ENCODE peak calls at places on chromosomes 7 and 10, in nine cellular contexts. One of them, this sample, is unnamed.
A peak's percentile ranks its signal among the peaks of the same experiment; 100 is the strongest.

GRCh38 chr7:55100172-55100961 is 81.5 kb downstream of the EGFR start:
- DNase-seq in fibroblast of lung: no peak
- DNase-seq in stomach: peak; percentile 83
- DNase-seq in PC-3: no peak
- DNase-seq in HCT116: no peak
- DNase-seq in iPS DF 6.9: no peak
- DNase-seq in MM.1S: no peak
- DNase-seq in osteoblast: no peak
- DNase-seq in endodermal cell: no peak
- DNase-seq in this sample: no peak

GRCh38 chr10:73744690-73744994 is 470 bp downstream of the SEC24C start:
- DNase-seq in osteoblast: peak; percentile 84
- DNase-seq in PC-3: peak; percentile 82
- DNase-seq in HCT116: no peak
- DNase-seq in endodermal cell: no peak
- DNase-seq in iPS DF 6.9: no peak
- DNase-seq in MM.1S: peak; percentile 58
- DNase-seq in fibroblast of lung: peak; percentile 64
- DNase-seq in stomach: peak; percentile 58
- DNase-seq in this sample: peak; percentile 69

GRCh38 chr10:103772096-103772845 is 83.1 kb downstream of the SH3PXD2A start:
- DNase-seq in osteoblast: peak; percentile 96
- DNase-seq in iPS DF 6.9: no peak
- DNase-seq in PC-3: peak; percentile 56
- DNase-seq in MM.1S: peak; percentile 84
- DNase-seq in HCT116: peak; percentile 62
- DNase-seq in fibroblast of lung: peak; percentile 96
- DNase-seq in endodermal cell: peak; percentile 95
- DNase-seq in stomach: peak; percentile 75
- DNase-seq in this sample: peak; percentile 74

GRCh38 chr10:23196201-23196600 is 4.1 kb downstream of the PTF1A start:
- DNase-seq in osteoblast: peak; percentile 51
- DNase-seq in endodermal cell: no peak
- DNase-seq in stomach: no peak
- DNase-seq in iPS DF 6.9: no peak
- DNase-seq in PC-3: no peak
- DNase-seq in HCT116: no peak
- DNase-seq in MM.1S: no peak
- DNase-seq in fibroblast of lung: no peak
- DNase-seq in this sample: no peak

GRCh38 chr7:66837007-66837406 is 84.0 kb upstream of the TMEM248 start:
- DNase-seq in fibroblast of lung: no peak
- DNase-seq in MM.1S: peak; percentile 66
- DNase-seq in iPS DF 6.9: peak; percentile 68
- DNase-seq in endodermal cell: peak; percentile 88
- DNase-seq in stomach: peak; percentile 46
- DNase-seq in PC-3: peak; percentile 75
- DNase-seq in HCT116: peak; percentile 26
- DNase-seq in osteoblast: no peak
- DNase-seq in this sample: no peak

GRCh38 chr10:3803295-3803883 is 18.4 kb upstream of the KLF6 start:
- DNase-seq in MM.1S: no peak
- DNase-seq in HCT116: no peak
- DNase-seq in PC-3: peak; percentile 23
- DNase-seq in iPS DF 6.9: no peak
- DNase-seq in endodermal cell: no peak
- DNase-seq in stomach: no peak
- DNase-seq in fibroblast of lung: peak; percentile 35
- DNase-seq in osteoblast: no peak
- DNase-seq in this sample: no peak

GRCh38 chr7:83517026-83517700 is 131.8 kb downstream of the SEMA3E start:
- DNase-seq in PC-3: no peak
- DNase-seq in stomach: no peak
- DNase-seq in HCT116: no peak
- DNase-seq in endodermal cell: no peak
- DNase-seq in osteoblast: no peak
- DNase-seq in fibroblast of lung: no peak
- DNase-seq in iPS DF 6.9: no peak
- DNase-seq in MM.1S: no peak
- DNase-seq in this sample: no peak

GRCh38 chr7:116588641-116589594 is 64.1 kb downstream of the CAV1 start:
- DNase-seq in HCT116: peak; percentile 44
- DNase-seq in PC-3: peak; percentile 88
- DNase-seq in endodermal cell: no peak
- DNase-seq in iPS DF 6.9: no peak
- DNase-seq in MM.1S: peak; percentile 86
- DNase-seq in osteoblast: no peak
- DNase-seq in fibroblast of lung: peak; percentile 66
- DNase-seq in stomach: no peak
- DNase-seq in this sample: peak; percentile 62

GRCh38 chr7:50363327-50364060 is 59.0 kb downstream of the IKZF1 start:
- DNase-seq in HCT116: no peak
- DNase-seq in MM.1S: no peak
- DNase-seq in fibroblast of lung: no peak
- DNase-seq in osteoblast: no peak
- DNase-seq in stomach: no peak
- DNase-seq in PC-3: no peak
- DNase-seq in iPS DF 6.9: no peak
- DNase-seq in endodermal cell: no peak
- DNase-seq in this sample: no peak

GRCh38 chr10:130040351-130040750 is 70.3 kb downstream of the C10orf143 start:
- DNase-seq in HCT116: no peak
- DNase-seq in osteoblast: peak; percentile 79
- DNase-seq in PC-3: no peak
- DNase-seq in iPS DF 6.9: no peak
- DNase-seq in stomach: no peak
- DNase-seq in fibroblast of lung: no peak
- DNase-seq in endodermal cell: peak; percentile 29
- DNase-seq in MM.1S: no peak
- DNase-seq in this sample: no peak

GRCh38 chr7:111960909-111961440 is 245.2 kb downstream of the DOCK4 start:
- DNase-seq in PC-3: no peak
- DNase-seq in endodermal cell: no peak
- DNase-seq in fibroblast of lung: no peak
- DNase-seq in stomach: no peak
- DNase-seq in iPS DF 6.9: no peak
- DNase-seq in HCT116: no peak
- DNase-seq in MM.1S: no peak
- DNase-seq in osteoblast: no peak
- DNase-seq in this sample: no peak

GRCh38 chr7:105454921-105455320 is 66.2 kb upstream of the SRPK2 start:
- DNase-seq in MM.1S: no peak
- DNase-seq in HCT116: no peak
- DNase-seq in iPS DF 6.9: no peak
- DNase-seq in PC-3: no peak
- DNase-seq in osteoblast: no peak
- DNase-seq in stomach: no peak
- DNase-seq in endodermal cell: no peak
- DNase-seq in fibroblast of lung: peak; percentile 15
- DNase-seq in this sample: peak; percentile 15

GRCh38 chr10:119022846-119023552 is 6.5 kb upstream of the NANOS1 start:
- DNase-seq in osteoblast: peak; percentile 93
- DNase-seq in MM.1S: no peak
- DNase-seq in endodermal cell: peak; percentile 91
- DNase-seq in stomach: no peak
- DNase-seq in iPS DF 6.9: no peak
- DNase-seq in PC-3: peak; percentile 82
- DNase-seq in fibroblast of lung: peak; percentile 69
- DNase-seq in HCT116: no peak
- DNase-seq in this sample: peak; percentile 85

GRCh38 chr10:86215712-86216111 is 150.9 kb downstream of the GRID1 start:
- DNase-seq in PC-3: no peak
- DNase-seq in fibroblast of lung: no peak
- DNase-seq in endodermal cell: no peak
- DNase-seq in HCT116: no peak
- DNase-seq in stomach: no peak
- DNase-seq in osteoblast: no peak
- DNase-seq in iPS DF 6.9: no peak
- DNase-seq in MM.1S: no peak
- DNase-seq in this sample: no peak

GRCh38 chr7:95886501-95887090 is 114.2 kb downstream of the DYNC1I1 start:
- DNase-seq in HCT116: no peak
- DNase-seq in endodermal cell: no peak
- DNase-seq in osteoblast: no peak
- DNase-seq in PC-3: peak; percentile 35
- DNase-seq in fibroblast of lung: peak; percentile 14
- DNase-seq in iPS DF 6.9: no peak
- DNase-seq in MM.1S: no peak
- DNase-seq in stomach: no peak
- DNase-seq in this sample: no peak

GRCh38 chr7:153190452-153190851 is 430.9 kb downstream of the ACTR3B start:
- DNase-seq in endodermal cell: peak; percentile 82
- DNase-seq in osteoblast: no peak
- DNase-seq in MM.1S: peak; percentile 30
- DNase-seq in fibroblast of lung: no peak
- DNase-seq in iPS DF 6.9: peak; percentile 41
- DNase-seq in HCT116: peak; percentile 23
- DNase-seq in PC-3: no peak
- DNase-seq in stomach: no peak
- DNase-seq in this sample: no peak

GRCh38 chr10:121553455-121553854 is 44.8 kb downstream of the FGFR2 start:
- DNase-seq in endodermal cell: no peak
- DNase-seq in PC-3: no peak
- DNase-seq in stomach: no peak
- DNase-seq in iPS DF 6.9: no peak
- DNase-seq in osteoblast: no peak
- DNase-seq in HCT116: no peak
- DNase-seq in fibroblast of lung: no peak
- DNase-seq in MM.1S: no peak
- DNase-seq in this sample: no peak

GRCh38 chr7:142176901-142177300 is 65.4 kb downstream of the MGAM2 start:
- DNase-seq in osteoblast: peak; percentile 60
- DNase-seq in PC-3: no peak
- DNase-seq in endodermal cell: no peak
- DNase-seq in iPS DF 6.9: no peak
- DNase-seq in HCT116: no peak
- DNase-seq in MM.1S: no peak
- DNase-seq in fibroblast of lung: no peak
- DNase-seq in stomach: no peak
- DNase-seq in this sample: no peak

GRCh38 chr7:117949232-117949631 is 76.0 kb upstream of the CTTNBP2 start:
- DNase-seq in stomach: no peak
- DNase-seq in HCT116: no peak
- DNase-seq in MM.1S: no peak
- DNase-seq in fibroblast of lung: peak; percentile 17
- DNase-seq in osteoblast: no peak
- DNase-seq in PC-3: peak; percentile 93
- DNase-seq in iPS DF 6.9: no peak
- DNase-seq in endodermal cell: no peak
- DNase-seq in this sample: no peak

GRCh38 chr10:60731134-60731883 is 47.0 kb upstream of the CDK1 start:
- DNase-seq in stomach: no peak
- DNase-seq in endodermal cell: no peak
- DNase-seq in fibroblast of lung: no peak
- DNase-seq in osteoblast: no peak
- DNase-seq in PC-3: peak; percentile 60
- DNase-seq in HCT116: no peak
- DNase-seq in MM.1S: peak; percentile 79
- DNase-seq in iPS DF 6.9: no peak
- DNase-seq in this sample: no peak
- H3K27me3 ChIP-seq in stomach: peaks cover 35% of the 10 kb centered on the region
- H3K27me3 ChIP-seq in endodermal cell: peaks cover 21% of the 10 kb centered on the region
- H3K27me3 ChIP-seq in fibroblast of lung: peaks cover 31% of the 10 kb centered on the region
- H3K27me3 ChIP-seq in osteoblast: peaks cover 70% of the 10 kb centered on the region
- H3K27me3 ChIP-seq in PC-3: no peaks in the 10 kb centered on the region
- H3K27me3 ChIP-seq in HCT116: no peaks in the 10 kb centered on the region
- H3K27me3 ChIP-seq in MM.1S: peaks cover 53% of the 10 kb centered on the region
- H3K27me3 ChIP-seq in iPS DF 6.9: no peaks in the 10 kb centered on the region
- H3K27me3 ChIP-seq in this sample: peaks cover 11% of the 10 kb centered on the region

GRCh38 chr10:24305551-24306506 is 96.9 kb downstream of the KIAA1217 start:
- DNase-seq in PC-3: no peak
- DNase-seq in fibroblast of lung: peak; percentile 80
- DNase-seq in MM.1S: no peak
- DNase-seq in stomach: no peak
- DNase-seq in osteoblast: no peak
- DNase-seq in iPS DF 6.9: no peak
- DNase-seq in HCT116: no peak
- DNase-seq in endodermal cell: no peak
- DNase-seq in this sample: no peak
- H3K27ac ChIP-seq in PC-3: no peak overlapping the region
- H3K27ac ChIP-seq in fibroblast of lung: no peak overlapping the region
- H3K27ac ChIP-seq in MM.1S: no peak overlapping the region
- H3K27ac ChIP-seq in stomach: no peak overlapping the region
- H3K27ac ChIP-seq in osteoblast: no peak overlapping the region
- H3K27ac ChIP-seq in iPS DF 6.9: no peak overlapping the region
- H3K27ac ChIP-seq in HCT116: no peak overlapping the region
- H3K27ac ChIP-seq in endodermal cell: no peak overlapping the region
- H3K27ac ChIP-seq in this sample: no peak overlapping the region

GRCh38 chr7:6123843-6124242 is 92.7 kb downstream of the ANKRD61 start:
- DNase-seq in PC-3: no peak
- DNase-seq in endodermal cell: no peak
- DNase-seq in iPS DF 6.9: no peak
- DNase-seq in fibroblast of lung: no peak
- DNase-seq in MM.1S: no peak
- DNase-seq in stomach: no peak
- DNase-seq in HCT116: no peak
- DNase-seq in osteoblast: no peak
- DNase-seq in this sample: no peak

GRCh38 chr7:6116216-6116615 is 85.0 kb downstream of the ANKRD61 start:
- DNase-seq in HCT116: no peak
- DNase-seq in stomach: no peak
- DNase-seq in endodermal cell: no peak
- DNase-seq in MM.1S: no peak
- DNase-seq in osteoblast: no peak
- DNase-seq in PC-3: no peak
- DNase-seq in iPS DF 6.9: no peak
- DNase-seq in fibroblast of lung: peak; percentile 24
- DNase-seq in this sample: no peak

GRCh38 chr7:6127129-6127490 is 95.9 kb downstream of the ANKRD61 start:
- DNase-seq in HCT116: no peak
- DNase-seq in stomach: no peak
- DNase-seq in iPS DF 6.9: no peak
- DNase-seq in fibroblast of lung: no peak
- DNase-seq in MM.1S: no peak
- DNase-seq in endodermal cell: no peak
- DNase-seq in osteoblast: no peak
- DNase-seq in PC-3: no peak
- DNase-seq in this sample: no peak

GRCh38 chr7:6117533-6117932 is 86.4 kb downstream of the ANKRD61 start:
- DNase-seq in endodermal cell: no peak
- DNase-seq in stomach: no peak
- DNase-seq in MM.1S: no peak
- DNase-seq in iPS DF 6.9: no peak
- DNase-seq in osteoblast: no peak
- DNase-seq in HCT116: no peak
- DNase-seq in PC-3: no peak
- DNase-seq in fibroblast of lung: no peak
- DNase-seq in this sample: no peak

GRCh38 chr7:6121141-6121540 is 90.0 kb downstream of the ANKRD61 start:
- DNase-seq in endodermal cell: no peak
- DNase-seq in MM.1S: no peak
- DNase-seq in osteoblast: peak; percentile 55
- DNase-seq in fibroblast of lung: peak; percentile 27
- DNase-seq in stomach: no peak
- DNase-seq in PC-3: peak; percentile 28
- DNase-seq in HCT116: no peak
- DNase-seq in iPS DF 6.9: no peak
- DNase-seq in this sample: no peak
- H3K36me3 ChIP-seq in endodermal cell: peaks cover 92% of the 10 kb centered on the region
- H3K36me3 ChIP-seq in MM.1S: peaks cover 14% of the 10 kb centered on the region
- H3K36me3 ChIP-seq in osteoblast: peaks cover 39% of the 10 kb centered on the region
- H3K36me3 ChIP-seq in fibroblast of lung: peaks cover 2% of the 10 kb centered on the region
- H3K36me3 ChIP-seq in stomach: peaks cover 93% of the 10 kb centered on the region
- H3K36me3 ChIP-seq in PC-3: peaks cover 52% of the 10 kb centered on the region
- H3K36me3 ChIP-seq in HCT116: peaks cover 18% of the 10 kb centered on the region
- H3K36me3 ChIP-seq in iPS DF 6.9: peaks cover 10% of the 10 kb centered on the region
- H3K36me3 ChIP-seq in this sample: peaks cover 70% of the 10 kb centered on the region

GRCh38 chr10:70533189-70533558 is 54.6 kb downstream of the PALD1 start:
- DNase-seq in fibroblast of lung: no peak
- DNase-seq in HCT116: no peak
- DNase-seq in osteoblast: peak; percentile 48
- DNase-seq in iPS DF 6.9: no peak
- DNase-seq in stomach: no peak
- DNase-seq in endodermal cell: no peak
- DNase-seq in MM.1S: no peak
- DNase-seq in PC-3: no peak
- DNase-seq in this sample: no peak
- H3K27me3 ChIP-seq in fibroblast of lung: no peaks in the 10 kb centered on the region
- H3K27me3 ChIP-seq in HCT116: no peaks in the 10 kb centered on the region
- H3K27me3 ChIP-seq in osteoblast: peaks cover 8% of the 10 kb centered on the region
- H3K27me3 ChIP-seq in iPS DF 6.9: no peaks in the 10 kb centered on the region
- H3K27me3 ChIP-seq in stomach: no peaks in the 10 kb centered on the region
- H3K27me3 ChIP-seq in endodermal cell: no peaks in the 10 kb centered on the region
- H3K27me3 ChIP-seq in MM.1S: no peaks in the 10 kb centered on the region
- H3K27me3 ChIP-seq in PC-3: no peaks in the 10 kb centered on the region
- H3K27me3 ChIP-seq in this sample: peaks cover 5% of the 10 kb centered on the region

This sample was measured in SJSA1.